ENCODE peak calls at places on chromosome X, in seven cellular contexts. One of them, this sample, is unnamed.

GRCh38 chrX:9231491-9231890 is 197.6 kb upstream of the FAM9B start:
- DNase-seq in astrocyte of the spinal cord: peak
- DNase-seq in right lobe of liver: no peak
- DNase-seq in kidney: no peak
- DNase-seq in HCT116: no peak
- DNase-seq in NB4: no peak
- DNase-seq in AG10803: peak
- DNase-seq in this sample: no peak

GRCh38 chrX:103586314-103586646 is 965 bp downstream of the TCEAL4 start:
- DNase-seq in astrocyte of the spinal cord: no peak
- DNase-seq in right lobe of liver: peak
- DNase-seq in kidney: no peak
- DNase-seq in HCT116: no peak
- DNase-seq in NB4: no peak
- DNase-seq in AG10803: peak
- DNase-seq in this sample: peak

GRCh38 chrX:68939868-68940267 is 111.0 kb downstream of the EFNB1 start:
- DNase-seq in astrocyte of the spinal cord: no peak
- DNase-seq in right lobe of liver: no peak
- DNase-seq in kidney: no peak
- DNase-seq in HCT116: no peak
- DNase-seq in NB4: no peak
- DNase-seq in AG10803: no peak
- DNase-seq in this sample: no peak

GRCh38 chrX:74420194-74421035 is 878 bp upstream of the SLC16A2 start:
- DNase-seq in astrocyte of the spinal cord: peak
- DNase-seq in right lobe of liver: peak
- DNase-seq in kidney: peak
- DNase-seq in HCT116: no peak
- DNase-seq in NB4: peak
- DNase-seq in AG10803: peak
- DNase-seq in this sample: peak

GRCh38 chrX:137427061-137427778 is 138.7 kb upstream of the ZIC3 start:
- DNase-seq in astrocyte of the spinal cord: no peak
- DNase-seq in right lobe of liver: no peak
- DNase-seq in kidney: no peak
- DNase-seq in HCT116: no peak
- DNase-seq in NB4: no peak
- DNase-seq in AG10803: no peak
- DNase-seq in this sample: no peak

GRCh38 chrX:53476371-53476770 is 42.2 kb upstream of the HSD17B10 start:
- DNase-seq in astrocyte of the spinal cord: peak
- DNase-seq in right lobe of liver: no peak
- DNase-seq in kidney: no peak
- DNase-seq in HCT116: no peak
- DNase-seq in NB4: no peak
- DNase-seq in AG10803: peak
- DNase-seq in this sample: no peak

GRCh38 chrX:29962061-29962460 is 253.3 kb upstream of the MAGEB2 start:
- DNase-seq in astrocyte of the spinal cord: no peak
- DNase-seq in right lobe of liver: no peak
- DNase-seq in kidney: no peak
- DNase-seq in HCT116: no peak
- DNase-seq in NB4: no peak
- DNase-seq in AG10803: no peak
- DNase-seq in this sample: no peak

GRCh38 chrX:148865237-148865636 is 364.8 kb downstream of the AFF2 start:
- DNase-seq in astrocyte of the spinal cord: no peak
- DNase-seq in right lobe of liver: no peak
- DNase-seq in kidney: no peak
- DNase-seq in HCT116: no peak
- DNase-seq in NB4: no peak
- DNase-seq in AG10803: no peak
- DNase-seq in this sample: no peak

GRCh38 chrX:81259714-81260395 is 58.0 kb downstream of the SH3BGRL start:
- DNase-seq in astrocyte of the spinal cord: peak
- DNase-seq in right lobe of liver: no peak
- DNase-seq in kidney: no peak
- DNase-seq in HCT116: no peak
- DNase-seq in NB4: no peak
- DNase-seq in AG10803: peak
- DNase-seq in this sample: no peak

GRCh38 chrX:124098089-124098488 is 136.6 kb downstream of the STAG2 start:
- DNase-seq in astrocyte of the spinal cord: peak
- DNase-seq in right lobe of liver: no peak
- DNase-seq in kidney: no peak
- DNase-seq in HCT116: no peak
- DNase-seq in NB4: peak
- DNase-seq in AG10803: peak
- DNase-seq in this sample: no peak

GRCh38 chrX:108485960-108486359 is 46.3 kb downstream of the COL4A5 start:
- DNase-seq in astrocyte of the spinal cord: no peak
- DNase-seq in right lobe of liver: no peak
- DNase-seq in kidney: no peak
- DNase-seq in HCT116: no peak
- DNase-seq in NB4: no peak
- DNase-seq in AG10803: no peak
- DNase-seq in this sample: no peak

GRCh38 chrX:67721321-67721720 is 177.5 kb downstream of the AR start:
- DNase-seq in astrocyte of the spinal cord: no peak
- DNase-seq in right lobe of liver: no peak
- DNase-seq in kidney: no peak
- DNase-seq in HCT116: no peak
- DNase-seq in NB4: no peak
- DNase-seq in AG10803: no peak
- DNase-seq in this sample: no peak

GRCh38 chrX:63922221-63922620 is 137.2 kb upstream of the ARHGEF9 start:
- DNase-seq in astrocyte of the spinal cord: peak
- DNase-seq in right lobe of liver: no peak
- DNase-seq in kidney: no peak
- DNase-seq in HCT116: no peak
- DNase-seq in NB4: no peak
- DNase-seq in AG10803: peak
- DNase-seq in this sample: no peak

GRCh38 chrX:10350991-10351390 is 194.2 kb downstream of the CLCN4 start:
- DNase-seq in astrocyte of the spinal cord: peak
- DNase-seq in right lobe of liver: no peak
- DNase-seq in kidney: no peak
- DNase-seq in HCT116: no peak
- DNase-seq in NB4: no peak
- DNase-seq in AG10803: peak
- DNase-seq in this sample: no peak

GRCh38 chrX:71637848-71638247 is 19.5 kb upstream of the CXCR3 start:
- DNase-seq in astrocyte of the spinal cord: peak
- DNase-seq in right lobe of liver: no peak
- DNase-seq in kidney: no peak
- DNase-seq in HCT116: no peak
- DNase-seq in NB4: no peak
- DNase-seq in AG10803: peak
- DNase-seq in this sample: no peak

GRCh38 chrX:23465105-23465791 is 130.6 kb downstream of the PTCHD1 start:
- DNase-seq in astrocyte of the spinal cord: no peak
- DNase-seq in right lobe of liver: no peak
- DNase-seq in kidney: no peak
- DNase-seq in HCT116: no peak
- DNase-seq in NB4: no peak
- DNase-seq in AG10803: no peak
- DNase-seq in this sample: no peak

GRCh38 chrX:142054094-142054493 is 150.4 kb downstream of the MAGEC1 start:
- DNase-seq in astrocyte of the spinal cord: no peak
- DNase-seq in right lobe of liver: no peak
- DNase-seq in kidney: no peak
- DNase-seq in HCT116: no peak
- DNase-seq in NB4: no peak
- DNase-seq in AG10803: no peak
- DNase-seq in this sample: no peak

GRCh38 chrX:41923925-41924693 is 755 bp upstream of the CASK start:
- DNase-seq in astrocyte of the spinal cord: peak
- DNase-seq in right lobe of liver: peak
- DNase-seq in kidney: no peak
- DNase-seq in HCT116: peak
- DNase-seq in NB4: peak
- DNase-seq in AG10803: peak
- DNase-seq in this sample: no peak

GRCh38 chrX:133544105-133544504 is 128.8 kb upstream of the GPC4 start:
- DNase-seq in astrocyte of the spinal cord: peak
- DNase-seq in right lobe of liver: no peak
- DNase-seq in kidney: no peak
- DNase-seq in HCT116: peak
- DNase-seq in NB4: no peak
- DNase-seq in AG10803: peak
- DNase-seq in this sample: peak

GRCh38 chrX:139875831-139876230 is 57.0 kb downstream of the ATP11C start:
- DNase-seq in astrocyte of the spinal cord: no peak
- DNase-seq in right lobe of liver: no peak
- DNase-seq in kidney: no peak
- DNase-seq in HCT116: no peak
- DNase-seq in NB4: no peak
- DNase-seq in AG10803: no peak
- DNase-seq in this sample: no peak

GRCh38 chrX:107712231-107713204 is 63.1 kb downstream of the TSC22D3 start:
- DNase-seq in astrocyte of the spinal cord: peak
- DNase-seq in right lobe of liver: peak
- DNase-seq in kidney: no peak
- DNase-seq in HCT116: no peak
- DNase-seq in NB4: no peak
- DNase-seq in AG10803: peak
- DNase-seq in this sample: no peak

GRCh38 chrX:24424948-24425347 is 40.1 kb upstream of the PDK3 start:
- DNase-seq in astrocyte of the spinal cord: peak
- DNase-seq in right lobe of liver: no peak
- DNase-seq in kidney: no peak
- DNase-seq in HCT116: no peak
- DNase-seq in NB4: no peak
- DNase-seq in AG10803: peak
- DNase-seq in this sample: peak

GRCh38 chrX:31988975-31989374 is 917.1 kb upstream of the FTHL17 start:
- DNase-seq in astrocyte of the spinal cord: no peak
- DNase-seq in right lobe of liver: no peak
- DNase-seq in kidney: no peak
- DNase-seq in HCT116: no peak
- DNase-seq in NB4: no peak
- DNase-seq in AG10803: no peak
- DNase-seq in this sample: no peak

GRCh38 chrX:38513087-38513742 is 48.1 kb upstream of the TSPAN7 start:
- DNase-seq in astrocyte of the spinal cord: no peak
- DNase-seq in right lobe of liver: no peak
- DNase-seq in kidney: no peak
- DNase-seq in HCT116: no peak
- DNase-seq in NB4: no peak
- DNase-seq in AG10803: no peak
- DNase-seq in this sample: no peak

DNA sequence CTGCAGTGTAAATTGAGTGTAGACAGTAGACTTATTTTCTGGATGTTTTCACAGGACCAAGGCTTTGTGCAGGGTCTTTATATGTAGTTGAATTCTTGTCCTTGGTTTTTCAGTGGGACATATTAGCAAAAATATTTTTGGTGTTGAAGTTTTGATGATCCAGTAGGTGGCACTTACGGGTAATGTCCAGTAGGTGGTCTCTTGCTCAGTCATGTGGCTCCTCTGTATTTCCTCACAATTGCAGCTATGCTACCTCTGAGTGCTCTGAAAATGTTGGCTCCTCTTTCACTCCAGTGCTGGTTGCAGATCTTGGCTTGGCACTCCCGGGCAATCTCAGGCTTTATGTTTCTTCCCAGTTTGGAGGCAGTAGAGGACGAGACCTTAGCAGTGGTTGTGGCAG is 419.8 kb upstream of the AMOT start:
- DNase-seq in astrocyte of the spinal cord: no peak
- DNase-seq in right lobe of liver: no peak
- DNase-seq in kidney: no peak
- DNase-seq in HCT116: peak
- DNase-seq in NB4: peak
- DNase-seq in AG10803: peak
- DNase-seq in this sample: no peak
- TF ChIP-seq CTCF in astrocyte of the spinal cord: peak
- TF ChIP-seq CTCF in right lobe of liver: peak
- TF ChIP-seq CTCF in kidney: no peak
- TF ChIP-seq CTCF in HCT116: peak
- TF ChIP-seq CTCF in NB4: peak
- TF ChIP-seq CTCF in AG10803: peak
- TF ChIP-seq CTCF in this sample: no peak

GRCh38 chrX:115360220-115360781 is 70.8 kb downstream of the LUZP4 start:
- DNase-seq in astrocyte of the spinal cord: no peak
- DNase-seq in right lobe of liver: no peak
- DNase-seq in kidney: no peak
- DNase-seq in HCT116: no peak
- DNase-seq in NB4: no peak
- DNase-seq in AG10803: no peak
- DNase-seq in this sample: no peak

GRCh38 chrX:115364625-115365024 is 75.1 kb downstream of the LUZP4 start:
- DNase-seq in astrocyte of the spinal cord: peak
- DNase-seq in right lobe of liver: no peak
- DNase-seq in kidney: no peak
- DNase-seq in HCT116: no peak
- DNase-seq in NB4: no peak
- DNase-seq in AG10803: no peak
- DNase-seq in this sample: no peak

GRCh38 chrX:115367455-115367854 is 77.9 kb downstream of the LUZP4 start:
- DNase-seq in astrocyte of the spinal cord: peak
- DNase-seq in right lobe of liver: no peak
- DNase-seq in kidney: no peak
- DNase-seq in HCT116: no peak
- DNase-seq in NB4: no peak
- DNase-seq in AG10803: peak
- DNase-seq in this sample: no peak

GRCh38 chrX:115366535-115366934 is 77.0 kb downstream of the LUZP4 start:
- DNase-seq in astrocyte of the spinal cord: no peak
- DNase-seq in right lobe of liver: no peak
- DNase-seq in kidney: no peak
- DNase-seq in HCT116: no peak
- DNase-seq in NB4: no peak
- DNase-seq in AG10803: no peak
- DNase-seq in this sample: no peak

GRCh38 chrX:115362334-115363095 is 73.0 kb downstream of the LUZP4 start:
- DNase-seq in astrocyte of the spinal cord: peak
- DNase-seq in right lobe of liver: no peak
- DNase-seq in kidney: no peak
- DNase-seq in HCT116: no peak
- DNase-seq in NB4: peak
- DNase-seq in AG10803: no peak
- DNase-seq in this sample: no peak
- TF ChIP-seq CTCF in astrocyte of the spinal cord: peak
- TF ChIP-seq CTCF in right lobe of liver: no peak
- TF ChIP-seq CTCF in kidney: no peak
- TF ChIP-seq CTCF in HCT116: peak
- TF ChIP-seq CTCF in NB4: no peak
- TF ChIP-seq CTCF in AG10803: peak
- TF ChIP-seq CTCF in this sample: no peak

GRCh38 chrX:153687121-153688039 is at the start of gene SLC6A8:
- DNase-seq in astrocyte of the spinal cord: peak
- DNase-seq in right lobe of liver: peak
- DNase-seq in kidney: peak
- DNase-seq in HCT116: peak
- DNase-seq in NB4: peak
- DNase-seq in AG10803: peak
- DNase-seq in this sample: peak
- TF ChIP-seq CTCF in astrocyte of the spinal cord: peak
- TF ChIP-seq CTCF in right lobe of liver: no peak
- TF ChIP-seq CTCF in kidney: peak
- TF ChIP-seq CTCF in HCT116: peak
- TF ChIP-seq CTCF in NB4: peak
- TF ChIP-seq CTCF in AG10803: peak
- TF ChIP-seq CTCF in this sample: no peak

GRCh38 chrX:129693343-129693742 is 38.6 kb upstream of the APLN start:
- DNase-seq in astrocyte of the spinal cord: no peak
- DNase-seq in right lobe of liver: peak
- DNase-seq in kidney: no peak
- DNase-seq in HCT116: no peak
- DNase-seq in NB4: no peak
- DNase-seq in AG10803: no peak
- DNase-seq in this sample: no peak
- TF ChIP-seq CTCF in astrocyte of the spinal cord: no peak
- TF ChIP-seq CTCF in right lobe of liver: no peak
- TF ChIP-seq CTCF in kidney: no peak
- TF ChIP-seq CTCF in HCT116: no peak
- TF ChIP-seq CTCF in NB4: no peak
- TF ChIP-seq CTCF in AG10803: no peak
- TF ChIP-seq CTCF in this sample: no peak